ENCODE peak calls at places on chromosome 15, in seven cellular contexts. F is dermis microvascular lymphatic vessel endothelial cell; M is glutamatergic neuron; C is heart right ventricle; Z is kidney; X is naive thymus-derived CD8-positive, alpha-beta T cell; J is right atrium auricular region. K is an unnamed sample.

GRCh38 chr15:33131880-33132279 is 62.6 kb downstream of the FMN1 start:
- DNase-seq in F (no peak), M (no peak), Z (no peak), C (no peak), J (no peak), X (no peak), K (no peak)

GRCh38 chr15:55344206-55344605 is 25.2 kb downstream of the PIGB start:
- DNase-seq in J (no peak), M (no peak), Z (no peak), X (no peak), C (no peak), F (no peak), K (no peak)

GRCh38 chr15:66750609-66751008 is 48.6 kb downstream of the SMAD6 start:
- DNase-seq in F (no peak), Z (no peak), C (no peak), J (no peak), M (no peak), X (no peak), K (no peak)

GRCh38 chr15:44598892-44599291 is 61.9 kb downstream of the EIF3J start:
- DNase-seq in X (no peak), M (no peak), C (no peak), F (no peak), J (no peak), Z (no peak), K (no peak)

GRCh38 chr15:65245096-65245849 is 34.0 kb upstream of the CILP start:
- DNase-seq in Z (peak), M (no peak), C (peak), F (no peak), X (no peak), J (peak), K (no peak)

GRCh38 chr15:79834496-79834895 is 62.3 kb downstream of the MTHFS start:
- DNase-seq in C (no peak), X (no peak), F (no peak), M (no peak), Z (no peak), J (no peak), K (no peak)

GRCh38 chr15:32878849-32879795 is 161.3 kb downstream of the GREM1 start:
- DNase-seq in X (no peak), C (no peak), F (no peak), M (no peak), J (no peak), Z (no peak), K (no peak)

GRCh38 chr15:35481992-35482391 is 64.0 kb downstream of the DPH6 start:
- DNase-seq in J (no peak), F (no peak), X (no peak), C (no peak), M (no peak), Z (no peak), K (peak)

GRCh38 chr15:27863000-27863399 is 236.1 kb downstream of the OCA2 start:
- DNase-seq in F (no peak), Z (no peak), C (no peak), M (no peak), J (no peak), X (no peak), K (no peak)

GRCh38 chr15:89067751-89068150 is 20.5 kb upstream of the ABHD2 start:
- DNase-seq in F (no peak), Z (no peak), X (no peak), M (no peak), C (no peak), J (no peak), K (no peak)

GRCh38 chr15:77781131-77782051 is 148.7 kb upstream of the LINGO1 start:
- DNase-seq in J (no peak), F (no peak), M (no peak), X (no peak), C (no peak), Z (no peak), K (no peak)

GRCh38 chr15:41347236-41347635 is 14.6 kb downstream of the NUSAP1 start:
- DNase-seq in Z (no peak), C (no peak), F (no peak), J (no peak), X (no peak), M (no peak), K (no peak)

GRCh38 chr15:63172376-63173115 is 15.3 kb upstream of the RPS27L start:
- DNase-seq in M (no peak), Z (no peak), F (no peak), J (peak), X (no peak), C (no peak), K (no peak)

GRCh38 chr15:66613743-66614142 is 47.9 kb upstream of the LCTL start:
- DNase-seq in J (no peak), Z (no peak), C (no peak), F (peak), X (no peak), M (no peak), K (no peak)

GRCh38 chr15:77836901-77837648 is 204.4 kb upstream of the LINGO1 start:
- DNase-seq in X (no peak), M (no peak), Z (peak), C (no peak), J (no peak), F (no peak), K (no peak)

GRCh38 chr15:42741710-42742109 is 4.8 kb upstream of the CDAN1 start:
- DNase-seq in J (no peak), C (no peak), X (no peak), F (no peak), M (no peak), Z (no peak), K (no peak)